ENCODE peak calls at places on chromosomes 4 and X, in four cellular contexts. U, H, M and L are unnamed samples.

GRCh38 chr4:183360161-183360919 is 38.1 kb upstream of the CLDN24 start:
- DNase-seq in H (no peak), M (no peak), U (peak), L (no peak)

GRCh38 chrX:9873952-9874351 is 87.7 kb downstream of the SHROOM2 start:
- DNase-seq in H (no peak), M (no peak), U (no peak), L (peak)

GRCh38 chr4:106851686-106852085 is 184.4 kb downstream of the DKK2 start:
- DNase-seq in U (no peak), H (no peak), M (no peak), L (no peak)

GRCh38 chr4:10106421-10107039 is 10.1 kb downstream of the WDR1 start:
- DNase-seq in H (peak), U (peak), M (peak), L (peak)

GRCh38 chrX:108198420-108198819 is 106.8 kb downstream of the ATG4A start:
- DNase-seq in U (peak), H (no peak), M (no peak), L (no peak)

GRCh38 chr4:84470204-84470785 is 28.8 kb downstream of the NKX6-1 start:
- DNase-seq in H (no peak), M (no peak), U (peak), L (no peak)

GRCh38 chr4:77196866-77197265 is 39.9 kb downstream of the CCNG2 start:
- DNase-seq in H (no peak), U (no peak), M (no peak), L (no peak)

GRCh38 chr4:10783351-10783750 is 98.8 kb upstream of the CLNK start:
- DNase-seq in U (peak), M (no peak), H (no peak), L (no peak)

GRCh38 chr4:184924516-184924915 is 93.8 kb upstream of the HELT start:
- DNase-seq in H (no peak), U (no peak), M (no peak), L (no peak)

GRCh38 chrX:110450050-110450449 is 91.4 kb downstream of the RTL9 start:
- DNase-seq in H (peak), U (peak), M (peak), L (peak)

GRCh38 chr4:183349673-183350072 is 27.4 kb upstream of the CLDN24 start:
- DNase-seq in U (peak), M (no peak), H (no peak), L (no peak)

GRCh38 chr4:154082760-154083530 is 294.1 kb upstream of the SFRP2 start:
- DNase-seq in U (peak), M (no peak), H (no peak), L (no peak)

GRCh38 chr4:41044791-41045190 is 169.6 kb downstream of the APBB2 start:
- DNase-seq in U (no peak), M (no peak), H (no peak), L (no peak)

GRCh38 chr4:158195297-158195696 is 15.0 kb upstream of the TMEM144 start:
- DNase-seq in U (no peak), H (no peak), M (no peak), L (no peak)

GRCh38 chr4:129394635-129395034 is 298.7 kb downstream of the C4orf33 start:
- DNase-seq in M (no peak), H (no peak), U (no peak), L (no peak)

GRCh38 chrX:6695717-6696116 is 160.8 kb upstream of the VCX3A start:
- DNase-seq in M (no peak), H (no peak), U (no peak), L (no peak)

GRCh38 chrX:11683057-11683456 is 17.3 kb upstream of the ARHGAP6 start:
- DNase-seq in H (no peak), M (no peak), U (no peak), L (no peak)

GRCh38 chrX:19981987-19982386 is 8.9 kb downstream of the BCLAF3 start:
- DNase-seq in H (no peak), M (no peak), U (no peak), L (no peak)

GRCh38 chr4:150884625-150885024 is 130.5 kb downstream of the LRBA start:
- DNase-seq in H (no peak), M (no peak), U (no peak), L (no peak)

GRCh38 chr4:56512166-56512565 is 6.6 kb downstream of the ARL9 start:
- DNase-seq in H (no peak), M (no peak), U (peak), L (no peak)

GRCh38 chr4:8347660-8348059 is 78.1 kb downstream of the HTRA3 start:
- DNase-seq in U (no peak), M (no peak), H (no peak), L (no peak)

GRCh38 chrX:8846271-8846670 is 45.1 kb upstream of the FAM9A start:
- DNase-seq in M (no peak), H (no peak), U (no peak), L (no peak)

GRCh38 chr4:793109-793861 is 32.6 kb downstream of the CPLX1 start:
- DNase-seq in U (no peak), H (peak), M (no peak), L (no peak)

GRCh38 chr4:37889849-37890500 is 909 bp upstream of the TBC1D1 start:
- DNase-seq in H (no peak), M (no peak), U (peak), L (peak)

GRCh38 chr4:37324526-37324925 is 80.0 kb downstream of the NWD2 start:
- DNase-seq in M (no peak), U (no peak), H (no peak), L (no peak)

GRCh38 chrX:13090261-13091110 is 46.1 kb upstream of the FAM9C start:
- DNase-seq in H (no peak), U (no peak), M (no peak), L (no peak)

GRCh38 chr4:4506961-4507360 is 34.9 kb downstream of the STX18 start:
- DNase-seq in U (no peak), M (no peak), H (no peak), L (no peak)

GRCh38 chr4:25500626-25501318 is 123.7 kb downstream of the ANAPC4 start:
- DNase-seq in U (no peak), M (no peak), H (no peak), L (no peak)

GRCh38 chr4:95360911-95361695 is 187.7 kb downstream of the UNC5C start:
- DNase-seq in M (no peak), H (no peak), U (no peak), L (no peak)

GRCh38 chr4:39085891-39086290 is 23.9 kb downstream of the KLHL5 start:
- DNase-seq in M (no peak), U (peak), H (no peak), L (no peak)

GRCh38 chr4:13511101-13511500 is 27.0 kb upstream of the RAB28 start:
- DNase-seq in M (no peak), U (peak), H (no peak), L (no peak)

GRCh38 chrX:103467870-103468269 is 51.4 kb downstream of the RAB40A start:
- DNase-seq in U (no peak), H (no peak), M (no peak), L (no peak)

GRCh38 chr4:86778169-86778568 is 71.0 kb downstream of the SLC10A6 start:
- DNase-seq in U (no peak), M (no peak), H (no peak), L (no peak)

GRCh38 chrX:71282514-71283408 is 674 bp upstream of the NONO start:
- DNase-seq in M (no peak), H (no peak), U (peak), L (no peak)

GRCh38 chr4:57418133-57418532 is 307.9 kb upstream of the IGFBP7 start:
- DNase-seq in U (no peak), H (no peak), M (no peak), L (no peak)

GRCh38 chrX:11535156-11535919 is 130.4 kb downstream of the ARHGAP6 start:
- DNase-seq in M (no peak), U (peak), H (no peak), L (no peak)

GRCh38 chr4:6230502-6230785 is 30.1 kb upstream of the JAKMIP1 start:
- DNase-seq in U (no peak), H (no peak), M (no peak), L (no peak)